ENCODE peak calls at places on chromosomes 3 and 15, in eight cellular contexts. O is HCT116, T is SK-N-SH, H is GM23248, U is neural progenitor cell, Y is GM23338, M is hepatocyte, W is MM.1S. A is an unnamed sample.
A peak's percentile ranks its signal among the peaks of the same experiment; 100 is the strongest.

GRCh38 chr15:74173545-74174215 is at the start of gene ISLR:
- DNase-seq in O (no peak), T (peak; percentile 59), H (peak; percentile 70), U (no peak), Y (peak; percentile 28), M (peak; percentile 61), W (no peak), A (no peak)

GRCh38 chr15:100252359-100252758 is 89.4 kb downstream of the ADAMTS17 start:
- DNase-seq in O (no peak), T (no peak), H (no peak), U (no peak), Y (no peak), M (no peak), W (no peak), A (no peak)

GRCh38 chr3:143302638-143303171 is 183.1 kb downstream of the CHST2 start:
- DNase-seq in O (no peak), T (no peak), H (peak; percentile 91), U (no peak), Y (peak; percentile 7), M (peak; percentile 29), W (no peak), A (no peak)

GRCh38 chr15:68626739-68627138 is 47.9 kb downstream of the CORO2B start:
- DNase-seq in O (no peak), T (no peak), H (no peak), U (no peak), Y (no peak), M (no peak), W (no peak), A (peak; percentile 60)

GRCh38 chr15:78147566-78147965 is 1.6 kb upstream of the IDH3A start:
- DNase-seq in O (no peak), T (no peak), H (no peak), U (no peak), Y (no peak), M (no peak), W (no peak), A (no peak)

GRCh38 chr3:130692455-130692854 is 54.2 kb downstream of the PIK3R4 start:
- DNase-seq in O (peak; percentile 7), T (no peak), H (no peak), U (no peak), Y (no peak), M (no peak), W (no peak), A (no peak)

GRCh38 chr3:108124337-108125150 is 33.7 kb upstream of the CD47 start:
- DNase-seq in O (no peak), T (no peak), H (no peak), U (no peak), Y (peak; percentile 7), M (no peak), W (peak; percentile 82), A (peak; percentile 94)

GRCh38 chr15:33242165-33242564 is 47.7 kb upstream of the FMN1 start:
- DNase-seq in O (no peak), T (peak; percentile 7), H (peak; percentile 83), U (no peak), Y (peak; percentile 74), M (peak; percentile 60), W (no peak), A (no peak)

GRCh38 chr3:40637891-40638290 is 113.1 kb downstream of the ZNF621 start:
- DNase-seq in O (no peak), T (no peak), H (no peak), U (no peak), Y (no peak), M (no peak), W (no peak), A (no peak)

GRCh38 chr3:354433-354832 is 157.9 kb downstream of the CHL1 start:
- DNase-seq in O (peak; percentile 19), T (peak; percentile 35), H (peak; percentile 50), U (peak; percentile 61), Y (peak; percentile 73), M (peak; percentile 63), W (peak; percentile 40), A (peak; percentile 68)

GRCh38 chr3:170258105-170258487 is 35.9 kb downstream of the PRKCI start:
- DNase-seq in O (peak; percentile 3), T (no peak), H (peak; percentile 15), U (no peak), Y (peak; percentile 37), M (no peak), W (peak; percentile 31), A (no peak)

GRCh38 chr3:188507244-188507720 is 353.3 kb downstream of the LPP start:
- DNase-seq in O (no peak), T (no peak), H (peak; percentile 85), U (no peak), Y (peak; percentile 49), M (peak; percentile 32), W (no peak), A (peak; percentile 13)

GRCh38 chr3:4750306-4751056 is 228.8 kb upstream of the BHLHE40 start:
- DNase-seq in O (no peak), T (no peak), H (peak; percentile 62), U (peak; percentile 44), Y (no peak), M (peak; percentile 74), W (no peak), A (no peak)

GRCh38 chr15:62549345-62549970 is 384.4 kb upstream of the C2CD4B start:
- DNase-seq in O (peak; percentile 29), T (peak; percentile 41), H (peak; percentile 36), U (peak; percentile 56), Y (peak; percentile 64), M (peak; percentile 38), W (peak; percentile 27), A (peak; percentile 53)

DNA sequence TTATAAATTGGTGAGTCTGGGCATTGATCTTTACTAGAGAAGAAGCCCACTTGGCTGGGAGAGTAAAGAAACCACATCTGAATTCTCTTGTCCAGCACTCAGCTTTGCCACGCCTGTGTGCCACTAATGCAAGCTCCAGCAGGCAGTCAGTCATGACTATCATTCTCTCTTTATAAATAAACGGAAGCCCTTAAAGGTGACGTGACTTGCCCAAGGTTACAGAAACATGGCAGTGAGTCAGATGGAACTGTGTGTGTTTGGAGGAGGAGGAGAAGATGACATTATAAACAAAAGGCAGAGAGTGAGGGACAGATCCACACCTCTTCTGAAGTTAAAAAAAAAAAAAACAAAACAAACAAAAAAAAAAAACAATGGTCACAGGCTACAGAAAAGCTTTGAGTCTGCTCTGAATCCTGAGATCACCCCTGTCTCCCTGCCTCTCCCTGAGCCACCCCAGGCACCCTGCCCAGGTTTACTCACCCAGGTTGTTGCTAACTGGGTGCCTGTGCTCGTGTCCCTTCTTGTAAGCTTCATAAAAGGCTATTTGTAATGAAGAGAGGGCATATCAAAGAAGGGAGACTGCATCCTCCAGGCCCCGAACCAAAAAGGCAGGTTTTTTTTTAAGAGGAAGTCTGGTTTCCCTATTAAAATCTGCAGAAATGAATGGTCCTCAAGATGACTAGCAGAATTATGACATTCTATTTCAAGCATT is 119.7 kb upstream of the PHLDB2 start:
- DNase-seq in O (peak; percentile 86), T (no peak), H (peak; percentile 86), U (no peak), Y (no peak), M (no peak), W (no peak), A (no peak)
- TF ChIP-seq EZH2phosphoT487 in O (no peak), T (no peak), H (no peak), U (no peak), Y (no peak), M (no peak), W (no peak), A (no peak)

GRCh38 chr3:111746772-111747171 is 112.3 kb upstream of the PHLDB2 start:
- DNase-seq in O (no peak), T (no peak), H (no peak), U (no peak), Y (no peak), M (no peak), W (no peak), A (no peak)

GRCh38 chr3:111745786-111746185 is 113.3 kb upstream of the PHLDB2 start:
- DNase-seq in O (no peak), T (no peak), H (no peak), U (no peak), Y (peak; percentile 44), M (no peak), W (peak; percentile 15), A (no peak)

GRCh38 chr3:111748132-111748531 is 110.9 kb upstream of the PHLDB2 start:
- DNase-seq in O (no peak), T (no peak), H (no peak), U (no peak), Y (no peak), M (no peak), W (no peak), A (no peak)

GRCh38 chr3:111749171-111750170 is 109.6 kb upstream of the PHLDB2 start:
- DNase-seq in O (no peak), T (no peak), H (no peak), U (no peak), Y (no peak), M (no peak), W (no peak), A (no peak)

DNA sequence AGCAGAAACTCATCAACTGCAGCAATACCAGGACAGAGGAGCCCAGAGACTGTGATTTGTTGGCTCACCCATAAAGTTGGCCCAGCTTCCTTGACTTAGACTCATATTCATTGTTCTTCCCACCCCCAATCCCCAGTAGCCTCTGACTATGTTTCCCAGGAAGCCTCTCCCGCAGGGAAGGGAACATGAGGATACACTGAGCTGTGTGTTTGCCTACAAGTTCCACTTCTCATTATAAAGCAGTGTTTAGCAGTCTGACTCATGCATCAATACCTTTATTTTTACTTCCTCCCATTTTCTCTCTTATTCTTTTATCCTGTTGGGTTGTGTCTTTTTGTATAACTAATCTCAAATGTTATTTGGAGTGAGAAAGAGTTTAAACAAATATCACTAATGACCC is 111.6 kb upstream of the PHLDB2 start:
- DNase-seq in O (no peak), T (no peak), H (peak; percentile 69), U (no peak), Y (no peak), M (no peak), W (no peak), A (no peak)
- H3K36me3 ChIP-seq in O (peaks cover 12% of the 10 kb centered on the region), T (no peaks in the 10 kb centered on the region), H (no peaks in the 10 kb centered on the region), U (no peaks in the 10 kb centered on the region), Y (peaks cover 2% of the 10 kb centered on the region), M (no peaks in the 10 kb centered on the region), W (no peaks in the 10 kb centered on the region), A (no peaks in the 10 kb centered on the region)

DNA sequence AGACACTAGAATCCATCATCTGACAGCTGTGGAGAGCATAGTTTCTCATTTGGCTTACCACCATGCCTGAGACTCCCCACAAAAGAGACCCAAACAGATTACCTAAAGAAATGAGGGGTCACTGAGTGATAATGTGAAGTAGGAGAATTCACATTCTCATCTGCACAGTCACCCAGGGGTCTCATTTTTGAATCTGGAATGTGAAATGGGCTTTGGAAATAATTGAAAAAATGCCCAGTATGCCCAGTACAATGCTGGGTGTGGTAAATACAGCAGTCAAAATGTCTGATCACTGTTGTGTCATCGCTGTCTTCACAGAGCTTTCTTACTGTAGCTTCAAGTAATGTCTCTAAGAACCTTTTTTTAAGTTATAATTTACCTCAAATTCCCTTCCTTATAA is 80.0 kb upstream of the ZBTB20 start:
- DNase-seq in O (no peak), T (no peak), H (peak; percentile 57), U (no peak), Y (no peak), M (no peak), W (no peak), A (no peak)
- H2AFZ ChIP-seq in O (no peak overlapping the region), T (peak overlapping the region; percentile 60), H (peak overlapping the region; percentile 56), U (no peak overlapping the region), Y (no peak overlapping the region), M (no peak overlapping the region), W (no peak overlapping the region), A (no peak overlapping the region)

DNA sequence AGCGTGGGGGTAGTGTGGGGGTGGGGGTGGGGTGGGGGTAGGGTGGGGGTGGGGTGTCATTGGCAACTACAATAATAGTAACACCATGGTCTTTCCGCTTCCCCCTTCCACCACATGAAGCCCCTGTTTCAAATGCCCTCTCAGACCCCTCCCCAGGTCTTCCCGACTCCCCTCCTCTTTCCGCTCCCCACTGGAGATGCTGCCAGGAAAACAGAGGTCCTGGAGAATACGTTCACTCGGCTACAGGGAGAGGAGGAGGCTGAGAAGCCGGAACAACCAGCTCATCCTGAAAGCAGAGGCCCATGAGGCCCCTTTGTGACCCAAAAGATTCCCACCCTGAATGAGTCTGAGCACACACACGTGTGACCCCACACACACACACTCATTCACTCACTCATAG is 75.4 kb downstream of the CPN2 start:
- DNase-seq in O (no peak), T (no peak), H (peak; percentile 39), U (no peak), Y (no peak), M (no peak), W (no peak), A (no peak)
- TF ChIP-seq EZH2phosphoT487 in O (no peak), T (no peak), H (no peak), U (no peak), Y (no peak), M (no peak), W (no peak), A (no peak)

A was measured in OCI-LY7.